ENCODE peak calls at places on chromosomes 16 and 17, in six cellular contexts. S is astrocyte, F is fibroblast of mammary gland, U is germinal center, M is ascending aorta, X is kidney glomerular epithelial cell. A is an unnamed sample.

GRCh38 chr16:14489460-14489859 is 140.6 kb downstream of the PARN start:
- DNase-seq in U (no peak), M (no peak), F (no peak), S (no peak), X (peak; percentile 30), A (no peak)

GRCh38 chr16:22694887-22695382 is 119.0 kb upstream of the HS3ST2 start:
- DNase-seq in F (peak; percentile 93), U (no peak), X (no peak), M (no peak), S (peak; percentile 88), A (peak; percentile 54)

GRCh38 chr17:45729284-45729907 is 54.7 kb upstream of the CRHR1 start:
- DNase-seq in M (no peak), F (no peak), S (no peak), X (no peak), U (no peak), A (no peak)

GRCh38 chr17:29617125-29617480 is 5.6 kb downstream of the CORO6 start:
- DNase-seq in M (peak; percentile 54), S (peak; percentile 55), F (peak; percentile 70), U (peak; percentile 93), X (peak; percentile 18), A (peak; percentile 72)

GRCh38 chr16:65895486-65895885 is 471.0 kb upstream of the CDH5 start:
- DNase-seq in X (no peak), S (no peak), F (no peak), M (no peak), U (no peak), A (no peak)

GRCh38 chr17:39080416-39081179 is 70.8 kb downstream of the PLXDC1 start:
- DNase-seq in F (peak; percentile 84), X (no peak), M (no peak), U (no peak), S (peak; percentile 47), A (peak; percentile 45)

GRCh38 chr17:78144146-78144719 is 2.0 kb upstream of the C17orf99 start:
- DNase-seq in F (peak; percentile 86), M (peak; percentile 40), X (peak; percentile 42), S (peak; percentile 25), U (no peak), A (peak; percentile 91)

GRCh38 chr16:4110680-4111079 is 5.6 kb downstream of the ADCY9 start:
- DNase-seq in U (no peak), X (no peak), M (no peak), F (no peak), S (no peak), A (no peak)

GRCh38 chr17:59287452-59287851 is 44.0 kb upstream of the YPEL2 start:
- DNase-seq in F (peak; percentile 59), U (no peak), X (no peak), M (no peak), S (peak; percentile 14), A (peak; percentile 67)

GRCh38 chr17:15262291-15263205 is 2.6 kb downstream of the PMP22 start:
- DNase-seq in S (peak; percentile 85), U (no peak), M (peak; percentile 74), F (peak; percentile 94), X (peak; percentile 26), A (peak; percentile 84)

GRCh38 chr16:30016555-30017276 is 5.9 kb upstream of the DOC2A start:
- DNase-seq in S (no peak), U (no peak), M (no peak), X (no peak), F (no peak), A (no peak)

GRCh38 chr16:22688930-22689329 is 125.0 kb upstream of the HS3ST2 start:
- DNase-seq in M (no peak), X (no peak), S (no peak), U (no peak), F (no peak), A (no peak)

GRCh38 chr17:63961355-63962207 is 11.1 kb downstream of the SCN4A start:
- DNase-seq in M (no peak), S (peak; percentile 14), F (peak; percentile 78), U (peak; percentile 82), X (no peak), A (peak; percentile 68)

GRCh38 chr16:4392382-4393242 is 21.0 kb downstream of the VASN start:
- DNase-seq in F (peak; percentile 91), M (no peak), S (peak; percentile 72), X (no peak), U (no peak), A (peak; percentile 66)

GRCh38 chr17:33522623-33523022 is 229.5 kb upstream of the ASIC2 start:
- DNase-seq in S (no peak), F (no peak), U (no peak), M (no peak), X (no peak), A (no peak)

GRCh38 chr17:30368896-30369720 is 9.6 kb upstream of the CPD start:
- DNase-seq in F (no peak), X (no peak), M (no peak), U (no peak), S (no peak), A (no peak)

GRCh38 chr16:76579277-76579676 is 302.1 kb downstream of the CNTNAP4 start:
- DNase-seq in M (no peak), S (no peak), U (no peak), F (no peak), X (no peak), A (no peak)

GRCh38 chr16:69660166-69660565 is 66.2 kb downstream of the NQO1 start:
- DNase-seq in M (no peak), X (no peak), F (no peak), S (no peak), U (no peak), A (no peak)

GRCh38 chr16:88455610-88456355 is 2.7 kb downstream of the ZFPM1 start:
- DNase-seq in U (peak; percentile 63), X (peak; percentile 7), F (peak; percentile 38), M (no peak), S (peak; percentile 28), A (peak; percentile 60)

GRCh38 chr16:827513-827912 is 27.0 kb upstream of the GNG13 start:
- DNase-seq in X (no peak), M (no peak), F (no peak), S (no peak), U (no peak), A (no peak)

GRCh38 chr17:66537518-66537917 is 235.1 kb downstream of the PRKCA start:
- DNase-seq in S (no peak), X (no peak), U (no peak), F (no peak), M (no peak), A (no peak)

GRCh38 chr17:42670925-42671657 is 5.7 kb downstream of the PLEKHH3 start:
- DNase-seq in M (no peak), S (no peak), U (no peak), F (no peak), X (no peak), A (no peak)

GRCh38 chr17:81328489-81328888 is 33.4 kb upstream of the SLC38A10 start:
- DNase-seq in X (no peak), M (no peak), U (no peak), F (no peak), S (no peak), A (no peak)

A was measured in fibroblast of pulmonary artery.